ENCODE peak calls at places on chromosomes 1 and 21, in seven cellular contexts. N is HCT116, Z is H1, F is K562, B is HepG2, V is SK-N-SH, S is GM12878. J is an unnamed sample.
A peak's percentile ranks its signal among the peaks of the same experiment; 100 is the strongest.

GRCh38 chr21:22536511-22536910 is 1538.3 kb downstream of the NCAM2 start:
- DNase-seq in N (no peak), Z (no peak), F (no peak), B (no peak), V (no peak), S (no peak), J (no peak)

GRCh38 chr1:205251576-205251975 is 23.8 kb downstream of the TMCC2 start:
- DNase-seq in N (no peak), Z (no peak), F (no peak), B (no peak), V (no peak), S (no peak), J (no peak)

GRCh38 chr1:8004803-8005573 is 21.1 kb downstream of the ERRFI1 start:
- DNase-seq in N (no peak), Z (no peak), F (peak; percentile 84), B (peak; percentile 89), V (peak; percentile 48), S (no peak), J (no peak)

GRCh38 chr1:32138965-32139364 is 31.1 kb downstream of the KPNA6 start:
- DNase-seq in N (no peak), Z (no peak), F (no peak), B (peak; percentile 57), V (no peak), S (no peak), J (no peak)

GRCh38 chr1:24594328-24594598 is 38.4 kb downstream of the NCMAP start:
- DNase-seq in N (no peak), Z (no peak), F (no peak), B (no peak), V (no peak), S (no peak), J (no peak)

GRCh38 chr1:67590329-67590728 is 94.7 kb upstream of the GADD45A start:
- DNase-seq in N (no peak), Z (no peak), F (no peak), B (no peak), V (no peak), S (no peak), J (peak; percentile 27)

GRCh38 chr1:116415699-116416533 is 42.9 kb downstream of the ATP1A1 start:
- DNase-seq in N (no peak), Z (no peak), F (peak; percentile 96), B (peak; percentile 86), V (peak; percentile 60), S (no peak), J (peak; percentile 28)

GRCh38 chr1:209406111-209406654 is 177.3 kb upstream of the CAMK1G start:
- DNase-seq in N (no peak), Z (no peak), F (no peak), B (no peak), V (no peak), S (no peak), J (no peak)

GRCh38 chr1:230976825-230977747 is 1.6 kb downstream of the TTC13 start:
- DNase-seq in N (no peak), Z (no peak), F (no peak), B (no peak), V (no peak), S (no peak), J (no peak)

GRCh38 chr1:35442737-35443136 is 114.5 kb downstream of the KIAA0319L start:
- DNase-seq in N (no peak), Z (no peak), F (no peak), B (no peak), V (no peak), S (no peak), J (no peak)

GRCh38 chr1:173097001-173097400 is 46.3 kb upstream of the TNFSF18 start:
- DNase-seq in N (no peak), Z (no peak), F (no peak), B (no peak), V (no peak), S (no peak), J (no peak)

GRCh38 chr1:239558992-239559391 is 172.6 kb downstream of the CHRM3 start:
- DNase-seq in N (no peak), Z (no peak), F (no peak), B (no peak), V (no peak), S (no peak), J (no peak)

GRCh38 chr1:201140235-201140940 is 13.4 kb upstream of the ASCL5 start:
- DNase-seq in N (no peak), Z (no peak), F (no peak), B (peak; percentile 33), V (no peak), S (no peak), J (no peak)

GRCh38 chr1:85605519-85606413 is 25.2 kb downstream of the CCN1 start:
- DNase-seq in N (no peak), Z (no peak), F (no peak), B (peak; percentile 26), V (no peak), S (no peak), J (no peak)

GRCh38 chr1:181483561-181484291 is 409 bp downstream of the CACNA1E start:
- DNase-seq in N (no peak), Z (peak; percentile 56), F (no peak), B (no peak), V (no peak), S (no peak), J (no peak)

GRCh38 chr1:94004924-94005323 is 95.7 kb upstream of the GCLM start:
- DNase-seq in N (no peak), Z (no peak), F (no peak), B (no peak), V (no peak), S (no peak), J (no peak)

GRCh38 chr1:93905734-93906133 is 3.5 kb downstream of the GCLM start:
- DNase-seq in N (no peak), Z (no peak), F (no peak), B (peak; percentile 67), V (no peak), S (no peak), J (no peak)

GRCh38 chr1:196678510-196678884 is 26.7 kb downstream of the CFH start:
- DNase-seq in N (no peak), Z (no peak), F (no peak), B (no peak), V (no peak), S (no peak), J (no peak)

GRCh38 chr1:159000627-159001026 is 9.1 kb upstream of the IFI16 start:
- DNase-seq in N (peak; percentile 10), Z (no peak), F (peak; percentile 15), B (no peak), V (no peak), S (no peak), J (peak; percentile 59)

GRCh38 chr1:11790880-11791715 is 14.7 kb downstream of the MTHFR start:
- DNase-seq in N (peak; percentile 72), Z (no peak), F (peak; percentile 77), B (no peak), V (no peak), S (no peak), J (no peak)
- TF ChIP-seq YY1 in N (no peak), Z (no peak), F (no peak), B (no peak), V (no peak), S (no peak), J (no peak)

GRCh38 chr1:4021153-4021894 is 121.3 kb upstream of the C1orf174 start:
- DNase-seq in N (no peak), Z (no peak), F (no peak), B (no peak), V (no peak), S (no peak), J (no peak)
- TF ChIP-seq YY1 in N (no peak), Z (no peak), F (no peak), B (no peak), V (no peak), S (no peak), J (no peak)

GRCh38 chr1:86687595-86687994 is 16.8 kb upstream of the SH3GLB1 start:
- DNase-seq in N (no peak), Z (no peak), F (no peak), B (no peak), V (peak; percentile 11), S (no peak), J (no peak)
- TF ChIP-seq YY1 in N (no peak), Z (no peak), F (no peak), B (no peak), V (no peak), S (no peak), J (no peak)

GRCh38 chr1:22257286-22258275 is 114.7 kb upstream of the WNT4 start:
- DNase-seq in N (no peak), Z (no peak), F (no peak), B (no peak), V (no peak), S (no peak), J (no peak)
- TF ChIP-seq YY1 in N (no peak), Z (no peak), F (no peak), B (no peak), V (no peak), S (no peak), J (no peak)

DNA sequence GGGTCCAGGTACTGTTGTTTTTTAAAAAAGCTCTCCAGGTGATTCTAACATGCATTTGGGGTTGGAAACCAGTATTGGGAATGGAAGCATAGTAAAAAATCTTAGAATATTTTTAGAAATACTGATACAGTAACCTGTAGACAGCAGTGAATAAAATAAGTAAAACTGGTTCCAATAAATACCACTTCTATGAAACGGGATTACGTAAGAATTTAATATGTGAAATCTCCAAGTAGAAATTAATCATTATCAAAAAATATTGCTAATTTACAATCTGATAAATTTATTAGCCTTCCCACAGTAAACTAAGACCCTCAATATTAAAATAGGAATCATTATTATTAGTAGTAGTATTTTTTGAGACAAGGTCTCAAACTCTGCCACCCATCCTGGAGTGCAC is 177.5 kb downstream of the COP1 start:
- DNase-seq in N (no peak), Z (no peak), F (no peak), B (no peak), V (no peak), S (no peak), J (no peak)
- TF ChIP-seq YY1 in N (no peak), Z (no peak), F (no peak), B (no peak), V (no peak), S (no peak), J (no peak)

DNA sequence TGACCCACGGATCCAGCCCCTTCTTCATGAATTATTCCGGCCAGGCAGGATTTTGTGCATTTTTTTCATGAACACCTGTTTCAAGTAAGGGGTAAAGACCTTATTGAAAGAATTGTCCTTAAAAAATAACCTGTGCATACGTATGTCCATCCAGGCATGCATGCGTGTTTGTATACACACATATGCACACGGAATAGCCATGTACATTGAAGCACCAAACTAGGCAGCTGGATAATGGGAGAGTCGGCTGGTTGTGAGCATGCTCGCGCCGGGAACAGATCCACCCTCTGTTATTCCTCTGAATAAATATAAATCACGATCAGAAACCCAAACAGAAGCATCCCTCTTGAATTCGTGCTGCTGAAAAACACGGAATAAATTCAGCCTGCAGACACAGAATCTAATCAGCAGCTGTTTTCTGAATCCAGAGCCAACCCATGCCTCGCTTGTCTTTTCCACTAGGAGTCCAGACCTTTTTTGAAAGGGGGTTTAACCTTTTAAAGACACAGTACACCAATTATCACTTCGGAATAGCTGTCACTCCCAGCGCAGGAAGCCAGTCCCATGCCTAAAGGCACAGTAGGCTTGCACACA is at the start of gene HIVEP3:
- DNase-seq in N (no peak), Z (peak; percentile 43), F (no peak), B (no peak), V (peak; percentile 76), S (no peak), J (no peak)
- TF ChIP-seq YY1 in N (no peak), Z (no peak), F (no peak), B (no peak), V (no peak), S (no peak), J (no peak)

J was measured in NT2/D1.